ENCODE peak calls at places on chromosomes 11 and 22, in six cellular contexts. V is AG04450, F is mammary epithelial cell, N is psoas muscle, X is small intestine, L is endodermal cell. Z is an unnamed sample. For H3K27me3, the result is how much of the 10 kb centered on the place peaks cover.

GRCh38 chr11:114162719-114163123 is 103.2 kb downstream of the ZBTB16 start:
- DNase-seq in V (peak), F (peak), N (peak), X (peak), L (no peak), Z (no peak)

GRCh38 chr11:12239396-12240298 is 129.3 kb downstream of the MICAL2 start:
- DNase-seq in V (no peak), F (no peak), N (no peak), X (peak), L (no peak), Z (no peak)

GRCh38 chr11:67274768-67275605 is 8.7 kb downstream of the GRK2 start:
- DNase-seq in V (no peak), F (no peak), N (peak), X (no peak), L (no peak), Z (peak)

GRCh38 chr11:134391656-134392055 is 20.4 kb downstream of the B3GAT1 start:
- DNase-seq in V (no peak), F (no peak), N (no peak), X (no peak), L (no peak), Z (no peak)

GRCh38 chr11:69102732-69103615 is 52.8 kb upstream of the SMIM38 start:
- DNase-seq in V (no peak), F (no peak), N (peak), X (no peak), L (peak), Z (no peak)

GRCh38 chr22:32622004-32622761 is 147.6 kb downstream of the FBXO7 start:
- DNase-seq in V (peak), F (no peak), N (peak), X (no peak), L (peak), Z (peak)

GRCh38 chr22:23089010-23089409 is 18.7 kb downstream of the GNAZ start:
- DNase-seq in V (no peak), F (no peak), N (no peak), X (no peak), L (no peak), Z (no peak)

GRCh38 chr11:100695911-100696310 is 8.8 kb downstream of the ARHGAP42 start:
- DNase-seq in V (no peak), F (no peak), N (no peak), X (no peak), L (no peak), Z (no peak)

GRCh38 chr11:86179646-86180064 is 64.9 kb upstream of the EED start:
- DNase-seq in V (no peak), F (no peak), N (no peak), X (no peak), L (no peak), Z (no peak)

GRCh38 chr11:101915811-101916291 is 471 bp downstream of the ANGPTL5 start:
- DNase-seq in V (no peak), F (peak), N (no peak), X (no peak), L (no peak), Z (no peak)

GRCh38 chr11:61803889-61804647 is 11.4 kb downstream of the FEN1 start:
- DNase-seq in V (no peak), F (no peak), N (no peak), X (no peak), L (no peak), Z (no peak)

GRCh38 chr11:93225642-93226041 is 27.9 kb upstream of the SLC36A4 start:
- DNase-seq in V (no peak), F (no peak), N (no peak), X (no peak), L (no peak), Z (no peak)

GRCh38 chr22:46622081-46622521 is 1.9 kb downstream of the GRAMD4 start:
- DNase-seq in V (no peak), F (no peak), N (peak), X (no peak), L (no peak), Z (no peak)

GRCh38 chr11:115590254-115590653 is 86.0 kb upstream of the CADM1 start:
- DNase-seq in V (no peak), F (no peak), N (no peak), X (peak), L (no peak), Z (peak)

GRCh38 chr11:119885067-119885466 is 156.1 kb upstream of the NECTIN1 start:
- DNase-seq in V (no peak), F (no peak), N (no peak), X (no peak), L (no peak), Z (no peak)

GRCh38 chr22:40409613-40410113 is 39.3 kb downstream of the SGSM3 start:
- DNase-seq in V (no peak), F (no peak), N (no peak), X (no peak), L (no peak), Z (peak)

GRCh38 chr11:2096001-2096918 is 42.9 kb downstream of the IGF2 start:
- DNase-seq in V (no peak), F (no peak), N (peak), X (no peak), L (no peak), Z (peak)

GRCh38 chr11:86615495-86615894 is 56.9 kb downstream of the ME3 start:
- DNase-seq in V (no peak), F (no peak), N (no peak), X (no peak), L (no peak), Z (no peak)

GRCh38 chr11:46382644-46383403 is 1.4 kb downstream of the MDK start:
- DNase-seq in V (no peak), F (no peak), N (peak), X (peak), L (peak), Z (peak)

GRCh38 chr22:38706885-38707180 is 1.1 kb downstream of the GTPBP1 start:
- DNase-seq in V (no peak), F (no peak), N (no peak), X (no peak), L (no peak), Z (no peak)

GRCh38 chr11:9605742-9606141 is 32.3 kb downstream of the WEE1 start:
- DNase-seq in V (no peak), F (no peak), N (no peak), X (no peak), L (no peak), Z (no peak)

GRCh38 chr11:102653744-102654291 is 28.7 kb upstream of the MMP20 start:
- DNase-seq in V (no peak), F (peak), N (no peak), X (no peak), L (no peak), Z (no peak)

GRCh38 chr11:44550123-44550522 is 15.3 kb upstream of the CD82 start:
- DNase-seq in V (no peak), F (no peak), N (no peak), X (peak), L (no peak), Z (no peak)

GRCh38 chr11:65421204-65422103 is 1.1 kb upstream of the NEAT1 start:
- DNase-seq in V (peak), F (peak), N (peak), X (peak), L (peak), Z (peak)

GRCh38 chr11:75328426-75329277 is 22.8 kb downstream of the ARRB1 start:
- DNase-seq in V (no peak), F (peak), N (peak), X (peak), L (peak), Z (peak)

GRCh38 chr11:119417726-119418540 is 5.0 kb downstream of the THY1 start:
- DNase-seq in V (peak), F (peak), N (no peak), X (no peak), L (no peak), Z (peak)

GRCh38 chr11:125062931-125063428 is at the start of gene SLC37A2:
- DNase-seq in V (no peak), F (peak), N (peak), X (peak), L (peak), Z (peak)

GRCh38 chr11:67356867-67357561 is 3.7 kb upstream of the POLD4 start:
- DNase-seq in V (peak), F (peak), N (peak), X (peak), L (peak), Z (peak)

GRCh38 chr11:122703541-122704272 is 48.2 kb downstream of the UBASH3B start:
- DNase-seq in V (no peak), F (no peak), N (no peak), X (no peak), L (no peak), Z (no peak)

DNA sequence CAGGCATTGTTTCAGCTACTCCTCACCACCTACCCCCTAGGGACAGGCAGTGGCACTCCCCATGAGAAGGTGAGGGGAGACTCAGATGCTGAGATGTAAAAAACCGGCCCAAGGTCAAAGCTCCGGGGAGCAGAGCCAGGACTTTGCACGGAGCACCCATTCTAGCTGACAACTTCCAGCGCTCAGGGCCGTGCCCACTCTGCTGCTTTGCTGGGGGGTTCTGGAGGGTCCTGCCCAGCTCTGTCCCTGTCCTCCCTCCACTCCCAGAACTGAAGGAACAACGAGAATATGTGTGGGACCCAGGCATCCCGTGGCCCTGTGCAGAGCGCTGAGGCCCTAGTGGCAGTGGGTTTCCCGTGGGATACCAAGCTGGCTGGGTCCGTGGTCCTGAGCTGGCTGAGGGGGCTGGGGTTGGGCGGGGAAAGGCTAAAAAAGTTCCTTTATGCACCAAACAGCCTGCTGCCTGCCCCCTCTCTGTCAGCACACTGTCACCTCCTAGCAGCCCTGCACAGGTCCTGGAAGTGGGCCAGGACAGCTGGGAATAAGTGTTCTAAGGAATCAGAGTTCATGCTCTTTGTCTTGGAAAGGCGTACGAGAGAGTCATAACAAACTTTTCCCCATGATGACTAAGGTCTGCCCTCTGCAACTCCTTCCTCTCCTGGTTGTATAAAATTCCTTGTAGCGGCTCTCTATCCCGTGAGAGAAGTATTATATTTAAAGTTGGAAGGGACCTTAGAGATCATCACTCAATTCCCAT is 1.9 kb downstream of the MS4A10 start:
- DNase-seq in V (peak), F (no peak), N (peak), X (peak), L (no peak), Z (no peak)
- H3K27me3 ChIP-seq in V (under half), F (under half), N (under half), X (under half), L (under half), Z (under half)

GRCh38 chr22:49351761-49352221 is 475.9 kb downstream of the BRD1 start:
- DNase-seq in V (no peak), F (no peak), N (peak), X (no peak), L (peak), Z (no peak)
- H3K27me3 ChIP-seq in V (under half), F (under half), N (under half), X (under half), L (under half), Z (under half)

DNA sequence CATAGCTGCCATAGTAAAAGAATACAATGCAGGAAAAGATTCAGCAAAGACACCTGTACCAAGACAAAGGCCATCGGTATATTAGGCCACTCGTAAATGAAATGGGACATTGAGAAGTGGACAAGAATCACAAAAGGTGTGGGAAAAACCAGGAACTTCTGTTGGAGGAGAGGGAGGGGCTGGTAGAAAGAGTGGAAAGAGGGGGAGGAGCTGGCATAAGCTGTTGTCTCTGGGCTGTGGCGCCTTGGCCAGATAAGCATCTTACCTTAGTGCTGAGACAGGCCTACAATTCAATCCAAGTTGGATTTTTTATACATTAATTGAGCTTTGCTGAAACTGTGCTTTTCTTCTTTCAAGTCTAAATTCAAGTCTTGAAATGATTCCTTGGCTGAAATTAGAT is 37.1 kb downstream of the ZNF202 start:
- DNase-seq in V (no peak), F (no peak), N (no peak), X (no peak), L (no peak), Z (peak)
- H3K27me3 ChIP-seq in V (under half), F (under half), N (under half), X (under half), L (under half), Z (under half)

GRCh38 chr11:96214745-96215093 is 128.3 kb downstream of the MAML2 start:
- DNase-seq in V (no peak), F (no peak), N (no peak), X (no peak), L (no peak), Z (no peak)
- H3K27me3 ChIP-seq in V (under half), F (under half), N (under half), X (under half), L (under half), Z (under half)

Z was measured in H7.